ENCODE peak calls at places on chromosomes 16 and 17, in six cellular contexts. One of them, this sample, is unnamed.

GRCh38 chr17:74870512-74870911 is 2.3 kb downstream of the FDXR start:
- DNase-seq in H1: no peak
- DNase-seq in K562: peak; percentile 29
- DNase-seq in GM12878: no peak
- DNase-seq in HCT116: no peak
- DNase-seq in HepG2: peak; percentile 67
- DNase-seq in this sample: no peak

GRCh38 chr16:83356266-83356665 is 451.5 kb upstream of the HSBP1 start:
- DNase-seq in H1: no peak
- DNase-seq in GM12878: no peak
- DNase-seq in HepG2: peak; percentile 56
- DNase-seq in HCT116: peak; percentile 29
- DNase-seq in K562: peak; percentile 57
- DNase-seq in this sample: peak; percentile 70

GRCh38 chr17:19904412-19904811 is 36.7 kb upstream of the ULK2 start:
- DNase-seq in H1: no peak
- DNase-seq in K562: no peak
- DNase-seq in HCT116: no peak
- DNase-seq in GM12878: no peak
- DNase-seq in HepG2: peak; percentile 8
- DNase-seq in this sample: no peak

GRCh38 chr16:75377971-75378386 is 55.3 kb downstream of the CFDP1 start:
- DNase-seq in H1: no peak
- DNase-seq in HepG2: no peak
- DNase-seq in K562: no peak
- DNase-seq in GM12878: no peak
- DNase-seq in HCT116: no peak
- DNase-seq in this sample: peak; percentile 97

GRCh38 chr16:2156025-2156848 is 655 bp downstream of the TRAF7 start:
- DNase-seq in GM12878: no peak
- DNase-seq in H1: no peak
- DNase-seq in K562: peak; percentile 64
- DNase-seq in HepG2: peak; percentile 39
- DNase-seq in HCT116: no peak
- DNase-seq in this sample: peak; percentile 65

GRCh38 chr17:43967251-43967875 is 13.6 kb upstream of the PYY start:
- DNase-seq in H1: no peak
- DNase-seq in HCT116: no peak
- DNase-seq in GM12878: no peak
- DNase-seq in K562: no peak
- DNase-seq in HepG2: no peak
- DNase-seq in this sample: no peak

GRCh38 chr16:2486645-2487516 is 12.0 kb downstream of the TBC1D24 start:
- DNase-seq in GM12878: peak; percentile 51
- DNase-seq in HCT116: no peak
- DNase-seq in H1: no peak
- DNase-seq in K562: no peak
- DNase-seq in HepG2: no peak
- DNase-seq in this sample: no peak

GRCh38 chr17:74277935-74278334 is 3.9 kb downstream of the DNAI2 start:
- DNase-seq in GM12878: no peak
- DNase-seq in H1: no peak
- DNase-seq in K562: no peak
- DNase-seq in HCT116: no peak
- DNase-seq in HepG2: no peak
- DNase-seq in this sample: no peak

GRCh38 chr16:4426021-4426684 is 485 bp downstream of the DNAJA3 start:
- DNase-seq in HepG2: peak; percentile 85
- DNase-seq in HCT116: no peak
- DNase-seq in GM12878: no peak
- DNase-seq in K562: peak; percentile 64
- DNase-seq in H1: no peak
- DNase-seq in this sample: no peak

GRCh38 chr17:17722906-17723353 is 41.7 kb downstream of the RAI1 start:
- DNase-seq in HCT116: no peak
- DNase-seq in H1: no peak
- DNase-seq in HepG2: no peak
- DNase-seq in GM12878: no peak
- DNase-seq in K562: no peak
- DNase-seq in this sample: no peak

GRCh38 chr16:85988723-85989313 is 89.9 kb downstream of the IRF8 start:
- DNase-seq in HCT116: no peak
- DNase-seq in GM12878: peak; percentile 84
- DNase-seq in HepG2: no peak
- DNase-seq in K562: no peak
- DNase-seq in H1: no peak
- DNase-seq in this sample: no peak

GRCh38 chr17:6314311-6314710 is 120.6 kb downstream of the AIPL1 start:
- DNase-seq in GM12878: no peak
- DNase-seq in K562: no peak
- DNase-seq in HCT116: no peak
- DNase-seq in H1: no peak
- DNase-seq in HepG2: no peak
- DNase-seq in this sample: no peak

GRCh38 chr16:983044-984030 is 1.8 kb downstream of the SOX8 start:
- DNase-seq in GM12878: no peak
- DNase-seq in H1: no peak
- DNase-seq in HCT116: no peak
- DNase-seq in K562: no peak
- DNase-seq in HepG2: no peak
- DNase-seq in this sample: no peak

GRCh38 chr17:4786516-4786915 is 352 bp upstream of the VMO1 start:
- DNase-seq in H1: no peak
- DNase-seq in HepG2: no peak
- DNase-seq in GM12878: no peak
- DNase-seq in HCT116: no peak
- DNase-seq in K562: no peak
- DNase-seq in this sample: no peak

GRCh38 chr16:74766729-74767128 is 7.9 kb downstream of the FA2H start:
- DNase-seq in K562: peak; percentile 30
- DNase-seq in HepG2: no peak
- DNase-seq in GM12878: no peak
- DNase-seq in H1: peak; percentile 67
- DNase-seq in HCT116: no peak
- DNase-seq in this sample: no peak

GRCh38 chr16:4475880-4476790 is at the start of gene HMOX2:
- DNase-seq in HCT116: peak; percentile 90
- DNase-seq in H1: peak; percentile 98
- DNase-seq in GM12878: peak; percentile 90
- DNase-seq in K562: peak; percentile 96
- DNase-seq in HepG2: peak; percentile 86
- DNase-seq in this sample: peak; percentile 95

GRCh38 chr17:39626171-39626670 is 531 bp upstream of the PPP1R1B start:
- DNase-seq in GM12878: no peak
- DNase-seq in HepG2: no peak
- DNase-seq in K562: no peak
- DNase-seq in HCT116: no peak
- DNase-seq in H1: no peak
- DNase-seq in this sample: no peak

GRCh38 chr17:31226373-31226772 is 70.7 kb downstream of the OMG start:
- DNase-seq in H1: no peak
- DNase-seq in HepG2: no peak
- DNase-seq in HCT116: no peak
- DNase-seq in K562: peak; percentile 3
- DNase-seq in GM12878: no peak
- DNase-seq in this sample: no peak

GRCh38 chr16:86355114-86355513 is 155.2 kb upstream of the FOXF1 start:
- DNase-seq in K562: no peak
- DNase-seq in H1: no peak
- DNase-seq in HCT116: no peak
- DNase-seq in GM12878: no peak
- DNase-seq in HepG2: no peak
- DNase-seq in this sample: no peak

GRCh38 chr16:58366247-58367031 is 25.8 kb upstream of the GINS3 start:
- DNase-seq in GM12878: no peak
- DNase-seq in HepG2: peak; percentile 6
- DNase-seq in H1: no peak
- DNase-seq in HCT116: no peak
- DNase-seq in K562: peak; percentile 28
- DNase-seq in this sample: peak; percentile 70

GRCh38 chr17:67461876-67462275 is 84.8 kb downstream of the PITPNC1 start:
- DNase-seq in K562: no peak
- DNase-seq in HCT116: no peak
- DNase-seq in H1: no peak
- DNase-seq in GM12878: no peak
- DNase-seq in HepG2: no peak
- DNase-seq in this sample: no peak

GRCh38 chr17:68384941-68385340 is 72.4 kb downstream of the WIPI1 start:
- DNase-seq in HepG2: no peak
- DNase-seq in HCT116: no peak
- DNase-seq in GM12878: no peak
- DNase-seq in K562: no peak
- DNase-seq in H1: no peak
- DNase-seq in this sample: no peak

GRCh38 chr17:1532836-1533602 is 16.6 kb upstream of the INPP5K start:
- DNase-seq in GM12878: no peak
- DNase-seq in HepG2: no peak
- DNase-seq in K562: peak; percentile 53
- DNase-seq in HCT116: no peak
- DNase-seq in H1: peak; percentile 74
- DNase-seq in this sample: no peak

GRCh38 chr17:50186661-50187402 is 14.6 kb downstream of the COL1A1 start:
- DNase-seq in K562: no peak
- DNase-seq in HepG2: no peak
- DNase-seq in H1: no peak
- DNase-seq in HCT116: no peak
- DNase-seq in GM12878: no peak
- DNase-seq in this sample: no peak
- H3K9ac ChIP-seq in K562: no peak overlapping the region
- H3K9ac ChIP-seq in HepG2: no peak overlapping the region
- H3K9ac ChIP-seq in H1: no peak overlapping the region
- H3K9ac ChIP-seq in HCT116: no peak overlapping the region
- H3K9ac ChIP-seq in GM12878: no peak overlapping the region
- H3K9ac ChIP-seq in this sample: no peak overlapping the region

DNA sequence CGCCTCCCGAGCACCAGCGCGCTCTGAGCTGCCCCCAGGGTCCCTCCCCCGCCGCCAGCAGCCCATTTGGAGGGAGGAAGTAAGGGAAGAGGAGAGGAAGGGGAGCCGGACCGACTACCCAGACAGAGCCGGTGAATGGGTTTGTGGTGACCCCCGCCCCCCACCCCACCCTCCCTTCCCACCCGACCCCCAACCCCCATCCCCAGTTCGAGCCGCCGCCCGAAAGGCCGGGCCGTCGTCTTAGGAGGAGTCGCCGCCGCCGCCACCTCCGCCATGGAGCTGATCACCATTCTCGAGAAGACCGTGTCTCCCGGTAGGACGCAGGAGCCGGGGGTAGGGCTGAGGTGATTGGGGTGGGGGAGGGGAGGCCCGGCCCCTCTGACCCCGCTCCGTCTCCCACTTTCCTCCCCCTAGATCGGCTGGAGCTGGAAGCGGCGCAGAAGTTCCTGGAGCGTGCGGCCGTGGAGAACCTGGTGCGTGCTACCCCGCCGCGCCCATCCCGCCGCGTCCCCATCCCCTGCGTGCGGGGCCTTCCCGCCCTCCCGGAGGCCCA is 329 bp downstream of the KPNB1 start:
- DNase-seq in GM12878: no peak
- DNase-seq in HepG2: no peak
- DNase-seq in H1: no peak
- DNase-seq in HCT116: no peak
- DNase-seq in K562: no peak
- DNase-seq in this sample: no peak
- TF ChIP-seq POLR2A in GM12878: peak; percentile 87
- TF ChIP-seq POLR2A in HepG2: peak; percentile 71
- TF ChIP-seq POLR2A in H1: no peak
- TF ChIP-seq POLR2A in HCT116: no peak
- TF ChIP-seq POLR2A in K562: peak; percentile 68
- TF ChIP-seq POLR2A in this sample: no peak

GRCh38 chr17:82737981-82738877 is 2.8 kb downstream of the FN3K start:
- DNase-seq in GM12878: no peak
- DNase-seq in HepG2: peak; percentile 98
- DNase-seq in HCT116: no peak
- DNase-seq in K562: peak; percentile 81
- DNase-seq in H1: no peak
- DNase-seq in this sample: no peak
- TF ChIP-seq MAX in GM12878: no peak
- TF ChIP-seq MAX in HepG2: peak; percentile 99
- TF ChIP-seq MAX in HCT116: no peak
- TF ChIP-seq MAX in K562: peak; percentile 98
- TF ChIP-seq MAX in H1: no peak
- TF ChIP-seq MAX in this sample: no peak

DNA sequence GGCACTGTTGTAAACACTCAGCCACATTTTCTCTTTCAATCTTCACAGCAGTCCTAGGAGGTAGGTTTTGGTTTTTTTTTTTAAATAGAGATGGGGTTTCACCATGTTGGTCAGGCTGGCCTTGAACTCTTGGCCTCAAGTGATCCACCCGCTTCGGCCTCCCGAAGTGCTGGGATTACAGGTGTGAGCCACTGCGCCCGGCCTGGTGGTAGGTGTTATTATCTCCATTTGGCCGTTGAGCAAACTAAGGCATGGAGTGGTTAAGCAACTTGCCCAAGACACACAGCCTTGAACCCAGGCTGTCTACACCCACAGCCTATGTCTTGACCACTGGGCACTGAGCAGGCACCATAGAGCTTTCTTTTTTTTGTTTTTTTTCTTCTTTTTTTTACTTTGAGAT is 8.6 kb downstream of the SGCA start:
- DNase-seq in HepG2: no peak
- DNase-seq in HCT116: no peak
- DNase-seq in GM12878: no peak
- DNase-seq in H1: no peak
- DNase-seq in K562: no peak
- DNase-seq in this sample: no peak
- H3K9ac ChIP-seq in HepG2: no peak overlapping the region
- H3K9ac ChIP-seq in HCT116: no peak overlapping the region
- H3K9ac ChIP-seq in GM12878: no peak overlapping the region
- H3K9ac ChIP-seq in H1: no peak overlapping the region
- H3K9ac ChIP-seq in K562: no peak overlapping the region
- H3K9ac ChIP-seq in this sample: no peak overlapping the region

DNA sequence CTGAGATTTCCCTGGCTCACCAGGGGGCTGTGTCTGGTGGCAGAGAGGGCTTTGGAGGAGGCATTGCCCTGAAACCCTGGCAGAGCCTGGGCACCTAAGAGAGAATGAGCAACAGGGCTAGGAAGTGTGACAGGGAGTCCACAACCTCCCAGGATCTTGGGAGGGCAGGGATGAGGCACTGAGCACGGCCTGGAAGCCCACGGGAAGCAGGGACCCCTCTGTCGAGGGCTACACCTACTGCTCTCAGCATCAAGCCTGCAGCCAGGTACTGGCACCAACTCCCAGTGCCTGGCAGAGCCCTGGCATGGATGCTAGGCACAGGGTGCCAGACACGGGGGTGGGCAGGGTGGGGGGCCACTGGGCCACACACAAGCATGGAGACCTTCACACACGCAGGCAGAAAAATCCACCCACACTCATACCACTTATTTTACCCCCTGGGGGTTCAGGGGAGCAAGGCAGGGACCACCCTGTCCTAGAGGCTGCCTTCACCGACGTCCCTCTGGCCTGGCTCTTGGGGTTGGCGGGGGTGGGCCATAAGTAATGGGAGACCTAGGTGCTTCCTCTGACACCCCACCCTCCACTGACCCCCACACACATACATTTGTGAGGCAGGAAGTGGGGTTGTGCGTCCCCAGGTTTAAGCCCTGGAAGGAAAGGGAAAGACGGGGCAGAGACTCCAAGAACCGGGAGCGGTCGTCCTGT is 970 bp upstream of the HSD11B2 start:
- DNase-seq in HepG2: no peak
- DNase-seq in K562: no peak
- DNase-seq in GM12878: no peak
- DNase-seq in HCT116: no peak
- DNase-seq in H1: no peak
- DNase-seq in this sample: no peak
- TF ChIP-seq POLR2A in HepG2: no peak
- TF ChIP-seq POLR2A in K562: no peak
- TF ChIP-seq POLR2A in GM12878: no peak
- TF ChIP-seq POLR2A in HCT116: no peak
- TF ChIP-seq POLR2A in H1: no peak
- TF ChIP-seq POLR2A in this sample: no peak